ENCODE peak calls at places on chromosomes 7 and 10, in nine cellular contexts. E is WERI-Rb-1; R is iris pigment epithelial cell; X is pancreas; P is GM13977; C is activated T-cell treated with anti-CD3 and anti-CD28 coated beads, Interleukin-2, amount 50 U/mL, for 4 hours; J is right cardiac atrium; A is RPMI8226; S is RWPE1. L is an unnamed sample.

GRCh38 chr10:105347487-105347886 is 706.4 kb downstream of the SORCS3 start:
- DNase-seq in E (no peak), R (no peak), X (no peak), P (no peak), C (no peak), J (no peak), A (no peak), S (peak; percentile 26), L (no peak)

GRCh38 chr7:45217358-45217757 is 59.8 kb downstream of the RAMP3 start:
- DNase-seq in E (peak; percentile 71), R (peak; percentile 18), X (no peak), P (no peak), C (no peak), J (no peak), A (peak; percentile 31), S (peak; percentile 34), L (peak; percentile 65)

GRCh38 chr10:31536297-31536696 is 217.3 kb downstream of the ZEB1 start:
- DNase-seq in E (no peak), R (peak; percentile 49), X (no peak), P (no peak), C (no peak), J (no peak), A (no peak), S (no peak), L (no peak)

GRCh38 chr10:73773152-73773879 is 8.5 kb upstream of the CHCHD1 start:
- DNase-seq in E (no peak), R (no peak), X (no peak), P (no peak), C (no peak), J (peak; percentile 64), A (peak; percentile 44), S (peak; percentile 24), L (no peak)

GRCh38 chr7:18013936-18014335 is 13.7 kb downstream of the PRPS1L1 start:
- DNase-seq in E (no peak), R (peak; percentile 75), X (no peak), P (no peak), C (no peak), J (no peak), A (no peak), S (no peak), L (no peak)

GRCh38 chr7:56046728-56047445 is 4.4 kb downstream of the PSPH start:
- DNase-seq in E (no peak), R (peak; percentile 96), X (peak; percentile 18), P (no peak), C (no peak), J (no peak), A (no peak), S (no peak), L (no peak)

GRCh38 chr10:122544493-122544892 is 16.1 kb upstream of the DMBT1 start:
- DNase-seq in E (no peak), R (no peak), X (no peak), P (no peak), C (no peak), J (no peak), A (no peak), S (no peak), L (no peak)

GRCh38 chr7:159099711-159100231 is 44.9 kb downstream of the VIPR2 start:
- DNase-seq in E (no peak), R (no peak), X (peak; percentile 47), P (no peak), C (no peak), J (no peak), A (no peak), S (no peak), L (no peak)

GRCh38 chr7:105014725-105015630 is 973 bp downstream of the KMT2E start:
- DNase-seq in E (peak; percentile 49), R (peak; percentile 58), X (no peak), P (peak; percentile 48), C (peak; percentile 24), J (peak; percentile 71), A (peak; percentile 73), S (peak; percentile 60), L (peak; percentile 54)

GRCh38 chr7:93055543-93056107 is 62.2 kb downstream of the SAMD9 start:
- DNase-seq in E (no peak), R (peak; percentile 37), X (no peak), P (peak; percentile 62), C (no peak), J (no peak), A (peak; percentile 33), S (peak; percentile 49), L (no peak)

GRCh38 chr10:133441780-133442179 is 12.0 kb upstream of the SCART1 start:
- DNase-seq in E (peak; percentile 3), R (no peak), X (no peak), P (no peak), C (no peak), J (no peak), A (no peak), S (no peak), L (no peak)

GRCh38 chr7:46616636-46617035 is 695.6 kb upstream of the IGFBP3 start:
- DNase-seq in E (no peak), R (peak; percentile 76), X (no peak), P (no peak), C (no peak), J (no peak), A (no peak), S (no peak), L (no peak)

GRCh38 chr7:129298268-129298893 is 73.6 kb downstream of the AHCYL2 start:
- DNase-seq in E (peak; percentile 45), R (peak; percentile 37), X (peak; percentile 60), P (peak; percentile 62), C (peak; percentile 39), J (peak; percentile 76), A (peak; percentile 66), S (peak; percentile 43), L (no peak)

GRCh38 chr10:86400705-86401587 is 34.4 kb upstream of the GRID1 start:
- DNase-seq in E (peak; percentile 72), R (peak; percentile 31), X (peak; percentile 84), P (peak; percentile 67), C (peak; percentile 79), J (peak; percentile 80), A (peak; percentile 58), S (no peak), L (peak; percentile 70)

GRCh38 chr7:139744768-139745250 is 33.0 kb downstream of the HIPK2 start:
- DNase-seq in E (no peak), R (no peak), X (no peak), P (no peak), C (no peak), J (peak; percentile 74), A (no peak), S (no peak), L (no peak)

GRCh38 chr7:98119257-98119918 is 12.7 kb downstream of the LMTK2 start:
- DNase-seq in E (no peak), R (peak; percentile 90), X (no peak), P (no peak), C (no peak), J (no peak), A (no peak), S (peak; percentile 86), L (no peak)

GRCh38 chr10:930415-931325 is 835 bp downstream of the LARP4B start:
- DNase-seq in E (peak; percentile 11), R (peak; percentile 45), X (peak; percentile 72), P (no peak), C (no peak), J (peak; percentile 64), A (peak; percentile 60), S (peak; percentile 59), L (peak; percentile 73)

GRCh38 chr7:98133621-98134266 is 27.1 kb downstream of the LMTK2 start:
- DNase-seq in E (no peak), R (peak; percentile 24), X (no peak), P (no peak), C (no peak), J (no peak), A (peak; percentile 23), S (peak; percentile 80), L (no peak)

GRCh38 chr7:154909241-154910105 is 93.5 kb downstream of the PAXIP1 start:
- DNase-seq in E (no peak), R (no peak), X (no peak), P (no peak), C (no peak), J (no peak), A (no peak), S (no peak), L (no peak)

GRCh38 chr10:1576467-1577259 is 160.7 kb downstream of the ADARB2 start:
- DNase-seq in E (no peak), R (no peak), X (no peak), P (no peak), C (no peak), J (no peak), A (no peak), S (no peak), L (no peak)

GRCh38 chr7:39741942-39742623 is 118.7 kb downstream of the RALA start:
- DNase-seq in E (peak; percentile 46), R (peak; percentile 38), X (peak; percentile 65), P (no peak), C (peak; percentile 31), J (peak; percentile 79), A (peak; percentile 17), S (peak; percentile 66), L (peak; percentile 77)

GRCh38 chr10:59557052-59557451 is 152.6 kb downstream of the SLC16A9 start:
- DNase-seq in E (no peak), R (no peak), X (no peak), P (no peak), C (no peak), J (no peak), A (no peak), S (no peak), L (peak; percentile 67)

GRCh38 chr10:92239600-92240288 is 51.1 kb downstream of the CPEB3 start:
- DNase-seq in E (peak; percentile 26), R (peak; percentile 38), X (peak; percentile 83), P (peak; percentile 64), C (peak; percentile 27), J (peak; percentile 83), A (peak; percentile 37), S (peak; percentile 28), L (peak; percentile 75)

GRCh38 chr7:19932549-19933249 is 159.3 kb upstream of the TMEM196 start:
- DNase-seq in E (peak; percentile 62), R (no peak), X (no peak), P (no peak), C (no peak), J (no peak), A (peak; percentile 28), S (no peak), L (no peak)

GRCh38 chr7:112213735-112214134 is 7.2 kb downstream of the ZNF277 start:
- DNase-seq in E (no peak), R (no peak), X (no peak), P (no peak), C (no peak), J (no peak), A (no peak), S (no peak), L (no peak)